ENCODE peak calls at places on chromosomes 12 and 14, in ten cellular contexts. V is adrenal gland, G is fibroblast of lung, U is WTC11, S is choroid plexus epithelial cell, Z is cardiac muscle cell, Q is activated B cell treated with CpG ODN at 0.5 μM for 24 hours, J is esophagus squamous epithelium, Y is MCF 10A, X is IMR-90. D is an unnamed sample.

GRCh38 chr14:23933706-23934105 is 19.9 kb upstream of the DHRS4 start:
- DNase-seq in V (no peak), G (no peak), U (no peak), S (no peak), Z (no peak), Q (no peak), J (no peak), Y (no peak), X (no peak), D (no peak)

GRCh38 chr14:91284146-91284790 is 39.8 kb upstream of the GPR68 start:
- DNase-seq in V (no peak), G (peak), U (no peak), S (peak), Z (peak), Q (no peak), J (no peak), Y (peak), X (peak), D (peak)

GRCh38 chr12:11758838-11759509 is 109.5 kb downstream of the ETV6 start:
- DNase-seq in V (no peak), G (peak), U (no peak), S (peak), Z (peak), Q (no peak), J (peak), Y (no peak), X (peak), D (no peak)

GRCh38 chr14:28381656-28382055 is 384.9 kb upstream of the FOXG1 start:
- DNase-seq in V (no peak), G (peak), U (no peak), S (peak), Z (no peak), Q (no peak), J (no peak), Y (peak), X (no peak), D (no peak)

GRCh38 chr12:24705741-24706358 is 243.1 kb downstream of the BCAT1 start:
- DNase-seq in V (no peak), G (no peak), U (no peak), S (peak), Z (no peak), Q (no peak), J (no peak), Y (no peak), X (peak), D (no peak)

GRCh38 chr12:53489242-53489915 is 9.9 kb downstream of the MAP3K12 start:
- DNase-seq in V (no peak), G (no peak), U (peak), S (no peak), Z (no peak), Q (no peak), J (no peak), Y (no peak), X (no peak), D (no peak)

GRCh38 chr14:67943947-67944346 is 124.4 kb downstream of the RAD51B start:
- DNase-seq in V (peak), G (peak), U (peak), S (peak), Z (peak), Q (no peak), J (no peak), Y (peak), X (peak), D (no peak)

GRCh38 chr14:99215277-99215676 is 56.7 kb downstream of the BCL11B start:
- DNase-seq in V (no peak), G (peak), U (no peak), S (peak), Z (no peak), Q (no peak), J (no peak), Y (peak), X (no peak), D (peak)

GRCh38 chr12:92080390-92081285 is 65.0 kb downstream of the BTG1 start:
- DNase-seq in V (no peak), G (peak), U (no peak), S (peak), Z (peak), Q (no peak), J (no peak), Y (peak), X (peak), D (peak)

GRCh38 chr12:1776139-1776975 is 44.0 kb upstream of the LRTM2 start:
- DNase-seq in V (no peak), G (no peak), U (no peak), S (peak), Z (no peak), Q (no peak), J (no peak), Y (peak), X (peak), D (peak)

GRCh38 chr12:28164644-28165313 is 25.5 kb upstream of the CCDC91 start:
- DNase-seq in V (no peak), G (no peak), U (no peak), S (peak), Z (no peak), Q (no peak), J (no peak), Y (peak), X (peak), D (no peak)

GRCh38 chr12:39502657-39503056 is 59.7 kb upstream of the KIF21A start:
- DNase-seq in V (no peak), G (no peak), U (no peak), S (no peak), Z (no peak), Q (no peak), J (no peak), Y (no peak), X (no peak), D (no peak)

GRCh38 chr12:66678640-66679268 is at the start of gene GRIP1:
- DNase-seq in V (no peak), G (no peak), U (no peak), S (no peak), Z (no peak), Q (no peak), J (no peak), Y (no peak), X (no peak), D (no peak)

GRCh38 chr12:105427883-105428282 is 97.4 kb downstream of the C12orf75 start:
- DNase-seq in V (no peak), G (no peak), U (no peak), S (peak), Z (no peak), Q (no peak), J (no peak), Y (peak), X (peak), D (no peak)
- TF ChIP-seq CTCF in V (no peak), G (no peak), U (no peak), S (peak), Z (peak), Q (no peak), J (no peak), Y (no peak), X (no peak), D (peak)

GRCh38 chr14:49139593-49139992 is 446.6 kb downstream of the RPS29 start:
- DNase-seq in V (no peak), G (no peak), U (no peak), S (no peak), Z (no peak), Q (no peak), J (no peak), Y (no peak), X (no peak), D (no peak)

DNA sequence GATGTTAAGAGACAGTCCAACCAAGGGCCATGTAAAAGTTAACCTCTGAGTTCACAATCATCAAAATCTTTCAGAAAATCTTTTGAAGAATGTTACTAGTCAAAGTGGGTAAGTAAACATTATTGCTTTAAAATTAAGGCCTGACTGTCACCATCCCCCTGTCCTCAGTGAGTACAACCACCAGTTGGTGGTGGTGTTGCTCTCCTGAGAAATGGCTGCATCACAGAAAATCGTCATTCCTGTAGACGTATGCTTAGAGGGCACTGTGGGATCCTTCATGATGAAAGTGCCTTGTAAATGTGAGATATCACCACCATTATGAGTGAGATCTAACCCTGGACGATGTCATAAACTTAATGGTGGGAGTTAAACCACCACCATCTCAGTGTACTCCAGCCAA is 451.2 kb downstream of the RPS29 start:
- DNase-seq in V (no peak), G (no peak), U (peak), S (no peak), Z (no peak), Q (no peak), J (no peak), Y (no peak), X (no peak), D (no peak)
- TF ChIP-seq CTCF in V (no peak), G (no peak), U (no peak), S (no peak), Z (no peak), Q (no peak), J (no peak), Y (no peak), X (no peak), D (no peak)

GRCh38 chr12:118840399-118840798 is 140.9 kb upstream of the SRRM4 start:
- DNase-seq in V (no peak), G (no peak), U (peak), S (no peak), Z (no peak), Q (no peak), J (no peak), Y (no peak), X (no peak), D (no peak)
- TF ChIP-seq CTCF in V (no peak), G (no peak), U (no peak), S (no peak), Z (no peak), Q (no peak), J (no peak), Y (no peak), X (no peak), D (no peak)

GRCh38 chr12:4275869-4276253 is 2.3 kb downstream of the CCND2 start:
- DNase-seq in V (peak), G (no peak), U (no peak), S (no peak), Z (no peak), Q (no peak), J (no peak), Y (no peak), X (no peak), D (no peak)

GRCh38 chr12:4277856-4278581 is 4.5 kb downstream of the CCND2 start:
- DNase-seq in V (peak), G (no peak), U (no peak), S (no peak), Z (no peak), Q (no peak), J (no peak), Y (no peak), X (no peak), D (no peak)

GRCh38 chr12:4278582-4278939 is 5.0 kb downstream of the CCND2 start:
- DNase-seq in V (peak), G (peak), U (no peak), S (no peak), Z (peak), Q (no peak), J (no peak), Y (no peak), X (no peak), D (no peak)

GRCh38 chr12:4276524-4277204 is 3.1 kb downstream of the CCND2 start:
- DNase-seq in V (peak), G (peak), U (peak), S (peak), Z (peak), Q (peak), J (no peak), Y (peak), X (peak), D (peak)

DNA sequence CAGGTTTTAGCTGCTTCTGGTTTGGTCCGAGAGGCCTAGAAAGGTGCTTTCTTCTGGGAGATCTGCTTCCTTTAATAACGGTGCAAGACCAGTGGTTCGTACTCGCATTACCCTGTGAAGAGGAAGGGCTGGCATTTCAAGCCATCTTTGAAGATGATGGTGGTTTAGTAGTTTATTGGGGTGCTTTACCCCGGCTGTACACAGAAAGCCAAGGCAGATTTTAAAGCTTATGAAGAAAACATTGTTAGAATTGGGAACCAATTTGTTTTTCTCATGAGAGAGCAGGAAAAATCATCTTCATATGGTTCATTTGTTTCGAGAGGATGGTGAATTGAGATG is 3.6 kb downstream of the CCND2 start:
- DNase-seq in V (no peak), G (no peak), U (no peak), S (no peak), Z (no peak), Q (no peak), J (no peak), Y (no peak), X (no peak), D (no peak)
- TF ChIP-seq CTCF in V (no peak), G (no peak), U (no peak), S (no peak), Z (no peak), Q (peak), J (no peak), Y (no peak), X (no peak), D (no peak)

GRCh38 chr14:74255281-74255680 is 16.0 kb downstream of the VSX2 start:
- DNase-seq in V (no peak), G (no peak), U (no peak), S (no peak), Z (no peak), Q (no peak), J (no peak), Y (no peak), X (no peak), D (no peak)

GRCh38 chr14:74258705-74259035 is 19.4 kb downstream of the VSX2 start:
- DNase-seq in V (no peak), G (no peak), U (no peak), S (no peak), Z (no peak), Q (no peak), J (no peak), Y (no peak), X (no peak), D (no peak)

GRCh38 chr14:74257988-74258704 is 18.9 kb downstream of the VSX2 start:
- DNase-seq in V (no peak), G (no peak), U (no peak), S (no peak), Z (no peak), Q (no peak), J (no peak), Y (no peak), X (no peak), D (no peak)

GRCh38 chr14:74259513-74259912 is 20.3 kb downstream of the VSX2 start:
- DNase-seq in V (no peak), G (no peak), U (no peak), S (no peak), Z (no peak), Q (no peak), J (no peak), Y (no peak), X (no peak), D (no peak)

DNA sequence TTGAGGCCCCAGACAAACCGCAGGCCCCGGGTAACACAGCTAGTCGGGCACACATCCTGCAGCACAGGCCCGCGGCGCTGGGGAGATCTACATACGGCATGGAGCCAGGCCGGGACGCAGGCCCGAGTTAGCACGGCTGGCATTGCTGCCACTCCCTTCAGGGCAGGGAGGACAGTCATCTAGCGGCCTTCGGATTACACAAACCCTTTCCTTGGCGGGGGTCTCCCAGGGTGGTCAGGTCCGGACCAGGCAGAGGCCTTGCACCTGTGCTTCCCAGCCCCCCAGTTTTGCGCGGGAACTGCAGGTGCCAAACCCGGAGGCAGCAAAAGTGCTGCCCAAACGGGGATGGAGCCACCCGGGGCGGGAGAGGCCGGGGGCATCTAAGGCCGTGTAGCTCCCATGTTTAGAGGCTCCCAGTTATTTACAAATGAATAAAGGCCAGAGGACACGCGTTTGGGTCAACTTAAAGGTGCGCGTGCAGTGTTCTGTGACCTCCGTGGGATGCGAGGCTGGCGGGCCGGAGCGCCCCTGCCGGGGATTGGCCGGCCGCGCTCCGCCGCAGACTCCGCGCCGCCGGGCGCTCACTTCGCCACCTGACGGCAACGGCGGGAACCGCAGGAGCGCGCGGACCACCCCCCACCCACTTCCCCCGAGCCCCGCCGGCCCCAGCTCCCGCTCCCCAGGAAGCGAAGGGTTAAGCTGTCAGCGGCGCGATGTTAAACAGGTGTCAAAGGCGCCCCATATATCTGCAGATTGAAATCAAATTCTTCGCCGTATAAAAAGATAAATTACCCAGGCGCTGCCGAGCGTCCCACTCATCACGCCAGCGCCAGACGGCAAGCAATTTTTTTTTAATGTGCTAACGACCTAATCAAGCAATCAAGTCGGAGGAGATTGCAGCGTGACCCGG is 18.1 kb downstream of the VSX2 start:
- DNase-seq in V (peak), G (peak), U (peak), S (peak), Z (peak), Q (peak), J (no peak), Y (peak), X (peak), D (no peak)
- TF ChIP-seq CTCF in V (peak), G (peak), U (peak), S (peak), Z (peak), Q (peak), J (peak), Y (peak), X (peak), D (peak)

GRCh38 chr12:96623155-96623554 is 133.8 kb downstream of the CFAP54 start:
- DNase-seq in V (no peak), G (no peak), U (no peak), S (no peak), Z (no peak), Q (no peak), J (no peak), Y (no peak), X (no peak), D (no peak)

DNA sequence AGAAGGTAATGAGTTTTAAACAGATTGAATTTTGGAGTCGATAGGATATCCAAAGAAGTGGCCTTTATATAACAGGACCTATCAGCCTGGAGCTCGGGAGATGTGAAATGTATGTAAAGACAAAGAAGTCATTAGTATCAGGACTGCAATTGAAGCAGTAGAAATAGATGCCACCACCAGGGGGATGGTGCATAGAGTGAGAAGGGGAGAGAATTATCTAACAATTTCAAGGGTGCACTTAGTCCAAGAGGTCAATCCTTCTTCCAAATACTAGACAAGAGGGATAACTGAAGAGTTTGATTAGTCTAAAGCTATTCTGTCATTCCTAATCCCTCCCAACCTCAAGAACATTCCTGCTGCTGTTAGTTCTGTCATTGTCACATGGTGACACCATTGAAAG is 127.8 kb downstream of the CFAP54 start:
- DNase-seq in V (no peak), G (no peak), U (peak), S (no peak), Z (peak), Q (no peak), J (no peak), Y (peak), X (no peak), D (no peak)
- TF ChIP-seq CTCF in V (no peak), G (peak), U (no peak), S (no peak), Z (no peak), Q (no peak), J (no peak), Y (no peak), X (no peak), D (peak)

DNA sequence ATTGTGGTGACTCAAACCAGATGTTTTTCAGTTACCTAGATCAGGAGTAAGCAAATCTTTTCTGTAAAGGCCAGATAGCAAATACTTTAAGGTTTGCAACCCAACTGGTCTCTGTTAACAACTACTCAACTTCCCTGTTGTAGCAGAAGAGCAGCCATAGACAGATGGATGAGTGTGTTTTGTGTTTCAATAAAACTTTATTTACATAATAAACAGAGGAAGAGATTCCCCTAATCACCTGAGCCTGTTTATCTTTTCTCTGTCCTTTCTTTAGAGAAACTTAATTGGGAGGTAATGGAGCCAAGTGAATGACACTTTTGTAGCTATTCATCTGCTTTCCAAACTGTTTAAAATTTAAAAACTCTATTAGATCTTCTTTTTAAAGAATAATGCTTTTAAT is 365.1 kb downstream of the IPO8 start:
- DNase-seq in V (no peak), G (no peak), U (no peak), S (no peak), Z (no peak), Q (no peak), J (no peak), Y (no peak), X (no peak), D (no peak)
- TF ChIP-seq CTCF in V (no peak), G (no peak), U (no peak), S (no peak), Z (no peak), Q (no peak), J (no peak), Y (no peak), X (no peak), D (no peak)